ENCODE peak calls at places on chromosomes 5 and 9, in ten cellular contexts. L, N, A, Z, B, P, Y, F, M and K are unnamed samples.

GRCh38 chr9:107173422-107174180 is 109.5 kb upstream of the RAD23B start:
- DNase-seq in L (no peak), N (no peak), A (no peak), Z (no peak), B (no peak), P (no peak), Y (no peak), F (no peak), M (no peak), K (no peak)

GRCh38 chr5:138953370-138954256 is 78.5 kb upstream of the LRRTM2 start:
- DNase-seq in L (peak; percentile 71), N (no peak), A (peak; percentile 59), Z (no peak), B (no peak), P (peak; percentile 62), Y (peak; percentile 92), F (peak; percentile 10), M (peak; percentile 28), K (peak; percentile 76)

GRCh38 chr5:177554474-177555111 is at the start of gene FAM193B:
- DNase-seq in L (peak; percentile 99), N (peak; percentile 99), A (peak; percentile 80), Z (peak; percentile 93), B (peak; percentile 97), P (peak; percentile 98), Y (peak; percentile 93), F (peak; percentile 49), M (peak; percentile 69), K (peak; percentile 94)

GRCh38 chr9:27469583-27469982 is 54.5 kb upstream of the IFNK start:
- DNase-seq in L (no peak), N (no peak), A (no peak), Z (no peak), B (no peak), P (no peak), Y (no peak), F (no peak), M (no peak), K (no peak)

GRCh38 chr5:17343675-17344074 is 126.2 kb downstream of the BASP1 start:
- DNase-seq in L (peak; percentile 15), N (peak; percentile 18), A (no peak), Z (no peak), B (no peak), P (no peak), Y (no peak), F (no peak), M (peak; percentile 44), K (no peak)

GRCh38 chr5:30324083-30324482 is 869.4 kb upstream of the CDH6 start:
- DNase-seq in L (no peak), N (no peak), A (no peak), Z (no peak), B (peak; percentile 31), P (no peak), Y (no peak), F (no peak), M (no peak), K (no peak)

GRCh38 chr5:141742866-141743651 is 61.0 kb upstream of the ARAP3 start:
- DNase-seq in L (no peak), N (no peak), A (no peak), Z (peak; percentile 64), B (peak; percentile 91), P (peak; percentile 80), Y (no peak), F (no peak), M (no peak), K (no peak)

GRCh38 chr9:113577525-113578261 is 114.2 kb downstream of the RGS3 start:
- DNase-seq in L (no peak), N (no peak), A (no peak), Z (no peak), B (no peak), P (no peak), Y (peak; percentile 53), F (no peak), M (no peak), K (no peak)

GRCh38 chr5:117590944-117591343 is 1016.3 kb upstream of the SEMA6A start:
- DNase-seq in L (no peak), N (no peak), A (no peak), Z (no peak), B (peak; percentile 31), P (peak; percentile 41), Y (no peak), F (no peak), M (no peak), K (no peak)

GRCh38 chr5:16965581-16965980 is 29.5 kb upstream of the MYO10 start:
- DNase-seq in L (no peak), N (no peak), A (no peak), Z (no peak), B (peak; percentile 16), P (no peak), Y (no peak), F (no peak), M (no peak), K (no peak)

GRCh38 chr5:96463106-96463505 is 30.1 kb upstream of the PCSK1 start:
- DNase-seq in L (no peak), N (no peak), A (no peak), Z (no peak), B (no peak), P (no peak), Y (no peak), F (no peak), M (no peak), K (no peak)